ENCODE peak calls at places on chromosomes 12 and 14, in seven cellular contexts. F, I, P, L, Z, C and H are unnamed samples.

GRCh38 chr12:65162609-65163008 is 6.8 kb upstream of the LEMD3 start:
- DNase-seq in F (no peak), I (no peak), P (no peak), L (no peak), Z (no peak), C (no peak), H (no peak)

GRCh38 chr14:29895591-29896043 is 32.0 kb downstream of the PRKD1 start:
- DNase-seq in F (no peak), I (no peak), P (no peak), L (no peak), Z (no peak), C (no peak), H (no peak)

GRCh38 chr14:38616959-38617358 is 361.1 kb upstream of the CLEC14A start:
- DNase-seq in F (no peak), I (no peak), P (no peak), L (no peak), Z (no peak), C (no peak), H (no peak)

GRCh38 chr12:46910830-46911229 is 85.0 kb upstream of the SLC38A4 start:
- DNase-seq in F (no peak), I (no peak), P (no peak), L (no peak), Z (no peak), C (no peak), H (no peak)

GRCh38 chr14:35932659-35933159 is 106.6 kb downstream of the BRMS1L start:
- DNase-seq in F (no peak), I (no peak), P (peak), L (peak), Z (no peak), C (no peak), H (no peak)

GRCh38 chr12:116693259-116694227 is 44.3 kb downstream of the SPRING1 start:
- DNase-seq in F (no peak), I (peak), P (no peak), L (no peak), Z (no peak), C (no peak), H (no peak)

GRCh38 chr14:30251017-30251416 is 307.9 kb upstream of the G2E3 start:
- DNase-seq in F (no peak), I (no peak), P (no peak), L (no peak), Z (no peak), C (no peak), H (no peak)

GRCh38 chr14:21933681-21934080 is 260.1 kb upstream of the OR4E1 start:
- DNase-seq in F (no peak), I (no peak), P (no peak), L (no peak), Z (no peak), C (no peak), H (no peak)

GRCh38 chr14:60865378-60866127 is 115.3 kb downstream of the TRMT5 start:
- DNase-seq in F (no peak), I (no peak), P (no peak), L (no peak), Z (no peak), C (no peak), H (no peak)

GRCh38 chr12:23098110-23099049 is 473.4 kb downstream of the ETNK1 start:
- DNase-seq in F (no peak), I (no peak), P (no peak), L (no peak), Z (no peak), C (no peak), H (no peak)

GRCh38 chr14:98959410-98959809 is 312.6 kb downstream of the BCL11B start:
- DNase-seq in F (no peak), I (no peak), P (peak), L (no peak), Z (no peak), C (no peak), H (no peak)

GRCh38 chr12:116427200-116427932 is 131.8 kb upstream of the MAP1LC3B2 start:
- DNase-seq in F (no peak), I (peak), P (no peak), L (no peak), Z (peak), C (no peak), H (no peak)

GRCh38 chr12:118055144-118055557 is 5.8 kb downstream of the WSB2 start:
- DNase-seq in F (no peak), I (peak), P (peak), L (peak), Z (peak), C (peak), H (no peak)

GRCh38 chr14:35390577-35391387 is 13.8 kb downstream of the NFKBIA start:
- DNase-seq in F (no peak), I (no peak), P (no peak), L (no peak), Z (no peak), C (no peak), H (no peak)

GRCh38 chr12:63942464-63943241 is 98.2 kb downstream of the SRGAP1 start:
- DNase-seq in F (no peak), I (no peak), P (no peak), L (no peak), Z (no peak), C (no peak), H (no peak)

GRCh38 chr12:96425321-96425720 is 25.1 kb upstream of the CDK17 start:
- DNase-seq in F (no peak), I (no peak), P (no peak), L (no peak), Z (no peak), C (no peak), H (no peak)

GRCh38 chr12:107884769-107885694 is 110.5 kb downstream of the ASCL4 start:
- DNase-seq in F (no peak), I (peak), P (no peak), L (peak), Z (peak), C (peak), H (peak)

GRCh38 chr14:83425138-83425537 is 1891.5 kb upstream of the SEL1L start:
- DNase-seq in F (no peak), I (no peak), P (no peak), L (no peak), Z (peak), C (no peak), H (no peak)

GRCh38 chr14:74414380-74414779 is 11.6 kb downstream of the SYNDIG1L start:
- DNase-seq in F (no peak), I (peak), P (no peak), L (no peak), Z (no peak), C (no peak), H (no peak)

GRCh38 chr12:101038289-101038871 is 171.7 kb downstream of the SLC5A8 start:
- DNase-seq in F (no peak), I (no peak), P (no peak), L (no peak), Z (no peak), C (no peak), H (no peak)

GRCh38 chr14:21894003-21894897 is 220.6 kb upstream of the OR4E1 start:
- DNase-seq in F (no peak), I (peak), P (peak), L (peak), Z (peak), C (no peak), H (no peak)

GRCh38 chr14:85471156-85471555 is 58.8 kb upstream of the FLRT2 start:
- DNase-seq in F (no peak), I (no peak), P (no peak), L (no peak), Z (no peak), C (no peak), H (no peak)

GRCh38 chr12:119710941-119711551 is 43.1 kb downstream of the PRKAB1 start:
- DNase-seq in F (no peak), I (no peak), P (no peak), L (no peak), Z (no peak), C (no peak), H (no peak)

GRCh38 chr12:122894173-122895121 is 1.5 kb downstream of the VPS37B start:
- DNase-seq in F (no peak), I (no peak), P (no peak), L (no peak), Z (no peak), C (no peak), H (no peak)

GRCh38 chr14:102138535-102138934 is 1.2 kb upstream of the WDR20 start:
- DNase-seq in F (no peak), I (no peak), P (no peak), L (no peak), Z (no peak), C (no peak), H (no peak)
- H3K4me3 ChIP-seq in F (peak), I (peak), P (peak), L (peak), Z (peak), C (peak), H (peak)

GRCh38 chr12:49129332-49130150 is 1.7 kb downstream of the TUBA1B start:
- DNase-seq in F (no peak), I (no peak), P (no peak), L (no peak), Z (no peak), C (no peak), H (no peak)

GRCh38 chr12:49131973-49132461 is 822 bp upstream of the TUBA1B start:
- DNase-seq in F (no peak), I (no peak), P (no peak), L (no peak), Z (no peak), C (no peak), H (no peak)

GRCh38 chr12:49131051-49131972 is at the start of gene TUBA1B:
- DNase-seq in F (peak), I (peak), P (peak), L (peak), Z (peak), C (peak), H (peak)

GRCh38 chr12:49133014-49133413 is 1.8 kb upstream of the TUBA1B start:
- DNase-seq in F (no peak), I (no peak), P (no peak), L (no peak), Z (no peak), C (no peak), H (no peak)

GRCh38 chr12:49130151-49131050 is 794 bp downstream of the TUBA1B start:
- DNase-seq in F (peak), I (peak), P (peak), L (peak), Z (peak), C (peak), H (peak)
- H3K4me3 ChIP-seq in F (peak), I (peak), P (peak), L (peak), Z (peak), C (peak), H (peak)

GRCh38 chr12:131985145-131985875 is 35.6 kb downstream of the EP400 start:
- DNase-seq in F (no peak), I (no peak), P (no peak), L (no peak), Z (no peak), C (no peak), H (no peak)
- H3K4me3 ChIP-seq in F (no peak), I (no peak), P (no peak), L (no peak), Z (no peak), C (no peak), H (no peak)

GRCh38 chr14:69263771-69264170 is 3.8 kb downstream of the GALNT16 start:
- DNase-seq in F (no peak), I (no peak), P (no peak), L (no peak), Z (no peak), C (no peak), H (no peak)
- H3K4me3 ChIP-seq in F (no peak), I (no peak), P (no peak), L (no peak), Z (no peak), C (peak), H (no peak)

GRCh38 chr12:1445807-1446206 is 148.6 kb downstream of the FBXL14 start:
- DNase-seq in F (no peak), I (peak), P (no peak), L (no peak), Z (no peak), C (no peak), H (no peak)
- H3K4me3 ChIP-seq in F (no peak), I (no peak), P (no peak), L (no peak), Z (no peak), C (no peak), H (no peak)

GRCh38 chr12:53343978-53344377 is 7.8 kb upstream of the SP7 start:
- DNase-seq in F (no peak), I (no peak), P (no peak), L (peak), Z (no peak), C (no peak), H (no peak)
- H3K4me3 ChIP-seq in F (no peak), I (peak), P (peak), L (peak), Z (no peak), C (peak), H (no peak)